ENCODE peak calls at places on chromosome 22, in nine cellular contexts. One of them, this sample, is unnamed.
A peak's percentile ranks its signal among the peaks of the same experiment; 100 is the strongest.

GRCh38 chr22:41550952-41551491 is 6.8 kb upstream of the POLR3H start:
- DNase-seq in kidney: no peak
- DNase-seq in transverse colon: no peak
- DNase-seq in psoas muscle: no peak
- DNase-seq in aorta: no peak
- DNase-seq in body of pancreas: no peak
- DNase-seq in colonic mucosa: no peak
- DNase-seq in IMR-90: no peak
- DNase-seq in neural progenitor cell: no peak
- DNase-seq in this sample: no peak

GRCh38 chr22:37328017-37328416 is 45.7 kb downstream of the CYTH4 start:
- DNase-seq in psoas muscle: no peak
- DNase-seq in transverse colon: no peak
- DNase-seq in kidney: no peak
- DNase-seq in aorta: no peak
- DNase-seq in colonic mucosa: no peak
- DNase-seq in IMR-90: peak; percentile 93
- DNase-seq in body of pancreas: no peak
- DNase-seq in neural progenitor cell: no peak
- DNase-seq in this sample: no peak

GRCh38 chr22:45163074-45163416 is 680 bp upstream of the NUP50 start:
- DNase-seq in neural progenitor cell: peak; percentile 65
- DNase-seq in kidney: no peak
- DNase-seq in psoas muscle: peak; percentile 62
- DNase-seq in IMR-90: peak; percentile 54
- DNase-seq in transverse colon: peak; percentile 26
- DNase-seq in aorta: no peak
- DNase-seq in body of pancreas: peak; percentile 59
- DNase-seq in colonic mucosa: no peak
- DNase-seq in this sample: no peak

GRCh38 chr22:29795663-29796062 is 28.5 kb downstream of the UQCR10 start:
- DNase-seq in psoas muscle: no peak
- DNase-seq in neural progenitor cell: no peak
- DNase-seq in kidney: no peak
- DNase-seq in aorta: no peak
- DNase-seq in transverse colon: no peak
- DNase-seq in colonic mucosa: no peak
- DNase-seq in body of pancreas: no peak
- DNase-seq in IMR-90: no peak
- DNase-seq in this sample: peak; percentile 44

GRCh38 chr22:30265851-30266444 is 703 bp downstream of the OSM start:
- DNase-seq in transverse colon: peak; percentile 73
- DNase-seq in neural progenitor cell: no peak
- DNase-seq in kidney: peak; percentile 89
- DNase-seq in colonic mucosa: peak; percentile 52
- DNase-seq in body of pancreas: no peak
- DNase-seq in aorta: no peak
- DNase-seq in IMR-90: no peak
- DNase-seq in psoas muscle: peak; percentile 79
- DNase-seq in this sample: no peak

GRCh38 chr22:39183991-39184585 is 31.6 kb upstream of the CBX7 start:
- DNase-seq in neural progenitor cell: no peak
- DNase-seq in transverse colon: no peak
- DNase-seq in IMR-90: peak; percentile 63
- DNase-seq in body of pancreas: peak; percentile 90
- DNase-seq in aorta: peak; percentile 69
- DNase-seq in psoas muscle: peak; percentile 62
- DNase-seq in kidney: peak; percentile 83
- DNase-seq in colonic mucosa: no peak
- DNase-seq in this sample: no peak

GRCh38 chr22:34722901-34723300 is 343.1 kb upstream of the ISX start:
- DNase-seq in psoas muscle: no peak
- DNase-seq in colonic mucosa: no peak
- DNase-seq in transverse colon: no peak
- DNase-seq in neural progenitor cell: no peak
- DNase-seq in kidney: no peak
- DNase-seq in body of pancreas: no peak
- DNase-seq in aorta: no peak
- DNase-seq in IMR-90: no peak
- DNase-seq in this sample: no peak

GRCh38 chr22:17774206-17774927 is at the start of gene BID:
- DNase-seq in psoas muscle: peak; percentile 71
- DNase-seq in transverse colon: peak; percentile 75
- DNase-seq in neural progenitor cell: peak; percentile 66
- DNase-seq in colonic mucosa: peak; percentile 72
- DNase-seq in IMR-90: peak; percentile 17
- DNase-seq in aorta: peak; percentile 87
- DNase-seq in body of pancreas: peak; percentile 62
- DNase-seq in kidney: peak; percentile 85
- DNase-seq in this sample: no peak

GRCh38 chr22:38032681-38033521 is 24.3 kb upstream of the PICK1 start:
- DNase-seq in IMR-90: peak; percentile 90
- DNase-seq in aorta: no peak
- DNase-seq in neural progenitor cell: no peak
- DNase-seq in body of pancreas: peak; percentile 24
- DNase-seq in psoas muscle: no peak
- DNase-seq in kidney: no peak
- DNase-seq in colonic mucosa: no peak
- DNase-seq in transverse colon: no peak
- DNase-seq in this sample: no peak

GRCh38 chr22:38754247-38755154 is 1.3 kb downstream of the SUN2 start:
- DNase-seq in aorta: peak; percentile 90
- DNase-seq in psoas muscle: peak; percentile 83
- DNase-seq in IMR-90: peak; percentile 43
- DNase-seq in colonic mucosa: peak; percentile 74
- DNase-seq in neural progenitor cell: peak; percentile 48
- DNase-seq in transverse colon: peak; percentile 73
- DNase-seq in body of pancreas: peak; percentile 91
- DNase-seq in kidney: peak; percentile 80
- DNase-seq in this sample: peak; percentile 97

DNA sequence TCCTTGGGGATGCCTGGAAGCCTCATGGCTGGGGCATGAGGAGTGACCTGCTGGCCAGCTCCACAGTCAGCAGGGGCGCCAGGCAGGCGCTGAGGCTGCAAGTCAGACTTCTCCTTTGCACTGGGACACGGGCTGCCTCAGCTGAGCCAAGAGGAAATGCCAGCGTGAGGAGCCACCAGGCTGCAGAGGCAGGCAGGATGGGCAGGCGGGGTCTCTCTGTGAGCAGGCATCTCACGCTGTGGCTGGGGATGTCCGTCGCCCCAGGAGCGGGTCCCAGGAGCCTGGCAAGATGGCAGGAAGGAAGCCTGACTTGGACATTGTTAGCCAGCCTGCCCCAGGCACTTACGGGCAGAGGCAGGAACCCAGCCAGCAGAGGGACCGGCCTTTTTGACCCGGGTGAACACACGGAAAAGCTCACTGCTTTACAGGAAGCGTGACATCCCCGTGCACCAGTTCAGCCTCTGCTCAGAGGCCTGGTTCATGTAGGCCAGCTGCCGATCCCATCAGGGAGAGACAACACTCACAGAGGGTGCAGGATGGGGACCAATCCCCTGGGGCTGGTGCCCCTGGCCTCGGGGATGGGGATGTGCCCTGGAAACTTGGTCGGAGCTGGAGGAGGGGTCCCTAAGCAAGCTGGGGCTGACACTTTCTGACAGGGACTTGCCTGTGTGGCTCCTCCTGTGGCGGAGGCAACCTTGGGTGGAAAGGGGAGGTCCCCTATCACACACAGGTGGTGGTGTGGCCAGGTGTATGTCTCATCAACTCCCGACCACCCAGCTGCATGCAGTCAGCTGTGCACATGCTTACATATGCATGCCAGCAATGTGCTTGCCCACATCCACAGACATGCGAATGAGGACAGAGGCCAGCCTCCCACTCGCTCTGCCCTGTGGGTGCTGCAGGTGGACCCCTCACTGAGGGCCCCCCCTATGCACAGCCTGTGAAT is 10.0 kb downstream of the GNB1L start:
- DNase-seq in kidney: peak; percentile 88
- DNase-seq in body of pancreas: peak; percentile 30
- DNase-seq in transverse colon: no peak
- DNase-seq in aorta: peak; percentile 87
- DNase-seq in colonic mucosa: peak; percentile 22
- DNase-seq in IMR-90: peak; percentile 40
- DNase-seq in neural progenitor cell: no peak
- DNase-seq in psoas muscle: peak; percentile 72
- DNase-seq in this sample: peak; percentile 70
- H3K36me3 ChIP-seq in kidney: no peaks in the 10 kb centered on the region
- H3K36me3 ChIP-seq in body of pancreas: no peaks in the 10 kb centered on the region
- H3K36me3 ChIP-seq in transverse colon: no peaks in the 10 kb centered on the region
- H3K36me3 ChIP-seq in aorta: no peaks in the 10 kb centered on the region
- H3K36me3 ChIP-seq in colonic mucosa: no peaks in the 10 kb centered on the region
- H3K36me3 ChIP-seq in IMR-90: peaks cover 8% of the 10 kb centered on the region
- H3K36me3 ChIP-seq in neural progenitor cell: no peaks in the 10 kb centered on the region
- H3K36me3 ChIP-seq in psoas muscle: no peaks in the 10 kb centered on the region
- H3K36me3 ChIP-seq in this sample: no peaks in the 10 kb centered on the region

DNA sequence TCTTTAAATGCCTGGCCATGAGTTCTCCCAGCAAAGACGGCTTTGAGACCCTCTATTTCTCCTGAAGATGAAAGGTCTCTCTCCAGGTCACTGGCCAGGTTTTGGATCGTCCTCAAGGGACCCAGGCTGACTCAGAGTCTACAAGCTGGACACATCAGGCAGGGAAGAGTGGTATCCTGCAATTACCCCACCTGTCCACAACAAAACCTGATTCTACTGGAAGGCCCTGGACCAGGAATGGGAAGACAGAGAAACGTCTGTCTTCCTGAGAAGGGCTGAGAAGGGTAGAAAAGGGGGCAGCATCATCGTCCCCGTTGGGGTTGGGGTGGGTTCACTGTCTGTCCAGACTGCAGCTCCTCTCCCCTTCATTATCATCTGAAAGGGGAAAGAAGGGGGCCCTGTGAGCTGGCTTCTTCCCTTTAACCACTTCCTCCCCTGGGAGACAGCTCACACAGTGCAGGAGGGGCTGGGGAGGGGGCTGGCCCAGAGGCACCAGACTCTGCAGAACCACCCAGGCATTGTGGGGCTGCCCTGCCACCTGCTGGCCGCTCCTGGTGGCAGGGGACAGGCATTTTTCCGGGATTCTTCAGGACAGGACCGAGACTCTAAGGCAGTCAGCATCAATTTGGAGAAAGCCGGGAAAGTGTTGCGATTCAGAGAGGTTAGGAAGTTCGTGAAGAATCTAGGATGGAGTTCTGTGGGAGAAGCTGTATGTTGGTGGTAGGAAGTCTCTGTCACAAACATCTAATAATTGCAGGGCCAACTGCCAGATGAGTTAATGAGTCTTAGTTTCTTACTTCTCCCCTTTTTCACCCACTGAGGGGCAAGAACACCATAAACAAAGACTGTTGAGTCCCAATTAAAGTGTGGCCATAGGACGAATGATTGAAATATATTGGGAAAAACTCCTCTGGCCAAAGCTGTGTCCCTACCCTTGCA is 57.6 kb downstream of the SYN3 start:
- DNase-seq in kidney: peak; percentile 82
- DNase-seq in psoas muscle: peak; percentile 77
- DNase-seq in transverse colon: peak; percentile 27
- DNase-seq in colonic mucosa: peak; percentile 34
- DNase-seq in IMR-90: peak; percentile 32
- DNase-seq in aorta: peak; percentile 86
- DNase-seq in neural progenitor cell: peak; percentile 91
- DNase-seq in body of pancreas: peak; percentile 49
- DNase-seq in this sample: peak; percentile 39
- H3K36me3 ChIP-seq in kidney: no peaks in the 10 kb centered on the region
- H3K36me3 ChIP-seq in psoas muscle: no peaks in the 10 kb centered on the region
- H3K36me3 ChIP-seq in transverse colon: no peaks in the 10 kb centered on the region
- H3K36me3 ChIP-seq in colonic mucosa: no peaks in the 10 kb centered on the region
- H3K36me3 ChIP-seq in IMR-90: no peaks in the 10 kb centered on the region
- H3K36me3 ChIP-seq in aorta: no peaks in the 10 kb centered on the region
- H3K36me3 ChIP-seq in neural progenitor cell: no peaks in the 10 kb centered on the region
- H3K36me3 ChIP-seq in body of pancreas: no peaks in the 10 kb centered on the region
- H3K36me3 ChIP-seq in this sample: no peaks in the 10 kb centered on the region

GRCh38 chr22:23826510-23827350 is 12.1 kb downstream of the DERL3 start:
- DNase-seq in aorta: peak; percentile 77
- DNase-seq in kidney: peak; percentile 85
- DNase-seq in colonic mucosa: no peak
- DNase-seq in IMR-90: peak; percentile 26
- DNase-seq in neural progenitor cell: peak; percentile 1
- DNase-seq in transverse colon: no peak
- DNase-seq in psoas muscle: peak; percentile 54
- DNase-seq in body of pancreas: no peak
- DNase-seq in this sample: no peak
- H3K36me3 ChIP-seq in aorta: no peaks in the 10 kb centered on the region
- H3K36me3 ChIP-seq in kidney: peaks cover 32% of the 10 kb centered on the region
- H3K36me3 ChIP-seq in colonic mucosa: peaks cover 16% of the 10 kb centered on the region
- H3K36me3 ChIP-seq in IMR-90: peaks cover 80% of the 10 kb centered on the region
- H3K36me3 ChIP-seq in neural progenitor cell: no peaks in the 10 kb centered on the region
- H3K36me3 ChIP-seq in transverse colon: no peaks in the 10 kb centered on the region
- H3K36me3 ChIP-seq in psoas muscle: no peaks in the 10 kb centered on the region
- H3K36me3 ChIP-seq in body of pancreas: peaks cover 4% of the 10 kb centered on the region
- H3K36me3 ChIP-seq in this sample: peaks cover 6% of the 10 kb centered on the region

GRCh38 chr22:43970037-43970747 is 14.9 kb downstream of the SAMM50 start:
- DNase-seq in body of pancreas: no peak
- DNase-seq in transverse colon: no peak
- DNase-seq in aorta: no peak
- DNase-seq in colonic mucosa: no peak
- DNase-seq in IMR-90: no peak
- DNase-seq in neural progenitor cell: no peak
- DNase-seq in kidney: no peak
- DNase-seq in psoas muscle: no peak
- DNase-seq in this sample: no peak

GRCh38 chr22:43969021-43969878 is 14.0 kb downstream of the SAMM50 start:
- DNase-seq in psoas muscle: no peak
- DNase-seq in neural progenitor cell: no peak
- DNase-seq in kidney: no peak
- DNase-seq in aorta: no peak
- DNase-seq in body of pancreas: no peak
- DNase-seq in colonic mucosa: no peak
- DNase-seq in transverse colon: no peak
- DNase-seq in IMR-90: no peak
- DNase-seq in this sample: no peak

GRCh38 chr22:43972931-43973330 is 17.7 kb downstream of the SAMM50 start:
- DNase-seq in aorta: no peak
- DNase-seq in neural progenitor cell: no peak
- DNase-seq in psoas muscle: no peak
- DNase-seq in IMR-90: no peak
- DNase-seq in transverse colon: no peak
- DNase-seq in kidney: no peak
- DNase-seq in body of pancreas: no peak
- DNase-seq in colonic mucosa: no peak
- DNase-seq in this sample: no peak

GRCh38 chr22:43968614-43969013 is 13.4 kb downstream of the SAMM50 start:
- DNase-seq in IMR-90: no peak
- DNase-seq in aorta: peak; percentile 13
- DNase-seq in transverse colon: no peak
- DNase-seq in body of pancreas: no peak
- DNase-seq in colonic mucosa: no peak
- DNase-seq in psoas muscle: no peak
- DNase-seq in neural progenitor cell: no peak
- DNase-seq in kidney: no peak
- DNase-seq in this sample: no peak

DNA sequence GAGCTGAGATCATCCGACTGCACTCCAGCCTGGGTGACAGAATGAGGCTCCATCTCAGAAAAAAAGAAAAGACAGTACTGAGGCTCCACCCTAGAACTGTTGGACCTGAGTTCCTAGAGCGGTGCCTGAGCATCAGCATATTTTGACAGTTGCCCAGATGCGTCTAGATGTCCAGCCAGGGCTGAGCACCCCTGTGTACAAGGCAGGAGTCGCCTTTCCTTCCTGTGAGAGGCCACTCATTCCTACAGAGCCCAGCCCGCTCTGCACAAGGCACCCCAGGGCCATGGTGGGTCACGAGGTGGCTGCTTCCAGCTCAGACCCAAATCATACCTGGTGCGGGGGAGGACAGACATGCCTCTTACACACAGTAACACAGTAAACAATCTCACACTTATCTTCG is 15.9 kb downstream of the SAMM50 start:
- DNase-seq in body of pancreas: no peak
- DNase-seq in IMR-90: no peak
- DNase-seq in colonic mucosa: no peak
- DNase-seq in neural progenitor cell: no peak
- DNase-seq in kidney: no peak
- DNase-seq in aorta: no peak
- DNase-seq in psoas muscle: no peak
- DNase-seq in transverse colon: no peak
- DNase-seq in this sample: no peak
- H3K36me3 ChIP-seq in body of pancreas: no peaks in the 10 kb centered on the region
- H3K36me3 ChIP-seq in IMR-90: peaks cover 69% of the 10 kb centered on the region
- H3K36me3 ChIP-seq in colonic mucosa: peaks cover 18% of the 10 kb centered on the region
- H3K36me3 ChIP-seq in neural progenitor cell: no peaks in the 10 kb centered on the region
- H3K36me3 ChIP-seq in kidney: peaks cover 48% of the 10 kb centered on the region
- H3K36me3 ChIP-seq in aorta: peaks cover 3% of the 10 kb centered on the region
- H3K36me3 ChIP-seq in psoas muscle: peaks cover 5% of the 10 kb centered on the region
- H3K36me3 ChIP-seq in transverse colon: no peaks in the 10 kb centered on the region
- H3K36me3 ChIP-seq in this sample: peaks cover 3% of the 10 kb centered on the region

This sample was measured in prostate gland.